ENCODE peak calls at places on chromosomes 4 and X, in nine cellular contexts. O is thyroid gland; J is CD4-positive, alpha-beta T cell; N is cardiac muscle cell; U is left lung; S is heart right ventricle; B is astrocyte of the cerebellum; K is B cell; V is choroid plexus epithelial cell. T is an unnamed sample.

GRCh38 chrX:341541-342101 is 23.0 kb upstream of the GTPBP6 start:
- DNase-seq in U (peak; percentile 26), S (no peak), V (no peak), O (no peak), K (no peak), J (no peak), N (no peak), B (no peak), T (no peak)

GRCh38 chr4:73417973-73418372 is 13.9 kb downstream of the ALB start:
- DNase-seq in U (no peak), O (no peak), V (peak; percentile 9), B (peak; percentile 12), K (no peak), N (peak; percentile 50), S (no peak), J (no peak), T (peak; percentile 40)

GRCh38 chrX:44953734-44954502 is 80.9 kb downstream of the KDM6A start:
- DNase-seq in K (no peak), O (peak; percentile 80), U (no peak), S (no peak), N (peak; percentile 55), J (no peak), V (no peak), B (no peak), T (no peak)

GRCh38 chr4:185272232-185272631 is 62.8 kb downstream of the SNX25 start:
- DNase-seq in B (no peak), O (peak; percentile 27), N (no peak), J (no peak), K (no peak), V (peak; percentile 22), U (no peak), S (no peak), T (no peak)

GRCh38 chr4:189124149-189124758 is 816.4 kb upstream of the FRG1 start:
- DNase-seq in S (no peak), K (no peak), N (peak; percentile 39), U (no peak), J (no peak), O (peak; percentile 35), B (peak; percentile 19), V (peak; percentile 54), T (peak; percentile 47)

GRCh38 chr4:78527103-78527502 is 24.5 kb upstream of the ANXA3 start:
- DNase-seq in J (no peak), B (no peak), K (no peak), V (no peak), N (no peak), S (no peak), U (no peak), O (no peak), T (no peak)

GRCh38 chrX:47218920-47219815 is 687 bp downstream of the CDK16 start:
- DNase-seq in K (peak; percentile 68), O (peak; percentile 44), V (no peak), J (peak; percentile 47), N (peak; percentile 69), S (peak; percentile 64), U (peak; percentile 48), B (no peak), T (peak; percentile 38)

GRCh38 chr4:183444953-183445543 is 612 bp downstream of the CDKN2AIP start:
- DNase-seq in K (peak; percentile 80), V (peak; percentile 12), O (peak; percentile 46), J (no peak), U (peak; percentile 47), B (no peak), S (peak; percentile 46), N (peak; percentile 61), T (no peak)

GRCh38 chr4:27205994-27206393 is 345.4 kb downstream of the STIM2 start:
- DNase-seq in U (no peak), V (no peak), K (no peak), B (no peak), J (no peak), S (no peak), O (no peak), N (no peak), T (no peak)

GRCh38 chr4:76011700-76012387 is 4.5 kb upstream of the CXCL9 start:
- DNase-seq in K (no peak), V (peak; percentile 83), S (peak; percentile 14), J (no peak), N (no peak), B (peak; percentile 26), U (no peak), O (no peak), T (peak; percentile 9)

GRCh38 chrX:75673468-75673867 is 111.6 kb downstream of the MAGEE2 start:
- DNase-seq in V (no peak), B (no peak), J (no peak), N (no peak), K (no peak), U (peak; percentile 58), S (no peak), O (no peak), T (no peak)

GRCh38 chr4:134144337-134144736 is 57.3 kb downstream of the PABPC4L start:
- DNase-seq in O (no peak), B (no peak), V (no peak), J (no peak), S (no peak), K (no peak), N (no peak), U (no peak), T (no peak)

GRCh38 chrX:115174548-115174947 is 14.7 kb upstream of the RBMXL3 start:
- DNase-seq in V (no peak), J (no peak), O (no peak), B (no peak), N (no peak), S (no peak), U (no peak), K (no peak), T (no peak)

GRCh38 chr4:56360071-56360470 is 27.2 kb downstream of the AASDH start:
- DNase-seq in V (peak; percentile 65), N (no peak), O (no peak), J (no peak), S (no peak), U (no peak), K (no peak), B (no peak), T (peak; percentile 13)

GRCh38 chr4:122218762-122219161 is 66.6 kb downstream of the BLTP1 start:
- DNase-seq in S (no peak), B (no peak), U (no peak), J (no peak), V (peak; percentile 31), O (no peak), N (peak; percentile 35), K (no peak), T (peak; percentile 23)

GRCh38 chr4:164210377-164210776 is 543.6 kb upstream of the SMIM31 start:
- DNase-seq in N (no peak), B (no peak), O (no peak), J (no peak), U (no peak), V (peak; percentile 10), S (no peak), K (no peak), T (no peak)

GRCh38 chr4:164207460-164207859 is 546.5 kb upstream of the SMIM31 start:
- DNase-seq in N (no peak), O (no peak), S (no peak), V (no peak), B (no peak), K (no peak), U (no peak), J (no peak), T (no peak)

GRCh38 chr4:164203476-164203875 is 550.5 kb upstream of the SMIM31 start:
- DNase-seq in K (no peak), O (no peak), V (no peak), U (no peak), N (no peak), S (no peak), B (no peak), J (no peak), T (no peak)

GRCh38 chr4:164204434-164204833 is 549.5 kb upstream of the SMIM31 start:
- DNase-seq in N (peak; percentile 11), K (no peak), V (peak; percentile 80), O (no peak), S (no peak), J (no peak), B (peak; percentile 80), U (no peak), T (peak; percentile 54)
- TF ChIP-seq CTCF in N (no peak), K (no peak), V (no peak), O (no peak), S (no peak), J (no peak), B (no peak), U (no peak), T (no peak)

DNA sequence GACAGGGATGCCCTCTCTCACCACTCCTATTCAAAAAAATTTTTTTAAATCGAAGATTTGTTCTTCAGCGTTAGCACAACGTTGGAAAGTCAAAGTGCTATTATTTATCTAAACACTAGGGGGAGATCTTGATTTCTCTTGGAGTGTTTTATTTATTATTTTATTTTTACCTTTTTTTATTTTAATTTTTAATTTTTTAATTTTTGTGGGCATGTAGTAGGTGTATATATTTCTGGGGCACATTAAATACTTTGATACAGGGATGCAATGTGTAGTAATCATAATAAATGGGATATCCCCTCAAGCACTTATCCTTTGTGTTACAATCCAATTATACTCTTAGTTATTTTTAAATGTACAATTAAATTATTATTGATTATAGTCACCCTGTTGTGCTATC is 37.4 kb upstream of the SLC10A4 start:
- DNase-seq in K (no peak), B (no peak), J (no peak), U (no peak), S (no peak), O (no peak), V (peak; percentile 47), N (peak; percentile 22), T (peak; percentile 17)
- TF ChIP-seq CTCF in K (peak; percentile 77), B (peak; percentile 18), J (peak; percentile 74), U (peak; percentile 45), S (peak; percentile 61), O (peak; percentile 60), V (peak; percentile 54), N (peak; percentile 43), T (peak; percentile 50)

DNA sequence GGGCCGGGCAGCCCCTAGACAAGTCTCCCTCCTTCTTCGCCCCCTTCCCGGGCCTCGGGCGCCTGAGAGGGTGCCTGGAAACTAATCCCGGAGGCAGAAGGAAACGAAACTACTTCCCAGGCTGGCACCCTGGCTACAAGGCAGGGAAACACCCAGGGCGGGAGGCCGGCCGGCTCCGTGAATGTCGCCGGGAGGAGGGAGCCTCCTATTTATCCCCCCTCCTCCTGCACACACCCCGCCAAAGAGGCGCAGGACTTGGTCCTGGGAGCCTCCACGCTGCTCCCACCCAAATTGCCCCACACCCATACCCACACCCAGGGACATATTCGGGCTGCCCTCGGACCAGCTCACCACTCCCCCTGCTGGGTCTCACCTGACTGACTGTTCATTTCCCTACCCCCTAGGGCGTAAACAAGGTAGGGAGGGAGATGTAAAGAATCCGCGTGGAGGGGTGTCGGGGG is at the start of gene BTC:
- DNase-seq in V (peak; percentile 4), U (peak; percentile 54), J (no peak), K (peak; percentile 14), O (peak; percentile 78), B (no peak), S (peak; percentile 13), N (peak; percentile 21), T (peak; percentile 81)
- TF ChIP-seq CTCF in V (peak; percentile 47), U (no peak), J (no peak), K (no peak), O (peak; percentile 21), B (peak; percentile 40), S (peak; percentile 20), N (peak; percentile 44), T (peak; percentile 62)

DNA sequence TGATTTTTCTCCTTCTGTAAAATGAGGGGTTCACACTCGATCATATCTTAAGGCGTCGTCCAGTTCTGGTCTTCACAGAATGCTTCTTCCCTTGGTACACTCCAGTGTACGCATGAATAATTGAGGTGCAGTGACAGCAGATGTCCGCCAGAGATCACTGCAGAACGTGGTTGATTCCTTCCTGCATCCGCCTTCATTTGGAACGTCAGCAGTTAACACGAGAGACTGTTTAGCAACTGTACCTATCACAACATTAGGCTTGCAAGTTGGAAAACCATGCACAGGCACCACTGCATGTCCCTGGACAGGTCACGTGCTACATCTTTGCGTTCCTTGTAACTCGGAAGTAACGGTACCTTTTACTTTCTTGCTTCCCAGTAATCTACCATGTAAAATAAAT is 66.0 kb upstream of the GEMIN8 start:
- DNase-seq in N (peak; percentile 57), O (peak; percentile 37), K (peak; percentile 24), B (peak; percentile 33), U (no peak), S (no peak), V (peak; percentile 78), J (peak; percentile 10), T (peak; percentile 82)
- TF ChIP-seq CTCF in N (peak; percentile 62), O (no peak), K (peak; percentile 61), B (peak; percentile 68), U (peak; percentile 30), S (peak; percentile 63), V (peak; percentile 82), J (peak; percentile 34), T (peak; percentile 79)

T was measured in MCF 10A.